ENCODE peak calls at places on chromosome 3, in six cellular contexts. Z, J, I, O, N and Q are unnamed samples.

GRCh38 chr3:97736928-97737327 is 27.6 kb upstream of the ARL6 start:
- DNase-seq in Z (no peak), J (no peak), I (no peak), O (no peak), N (no peak), Q (no peak)

GRCh38 chr3:127457094-127457475 is 133.4 kb downstream of the TPRA1 start:
- DNase-seq in Z (peak), J (peak), I (peak), O (peak), N (no peak), Q (no peak)

GRCh38 chr3:124952456-124952855 is 17.9 kb upstream of the MUC13 start:
- DNase-seq in Z (no peak), J (no peak), I (no peak), O (no peak), N (no peak), Q (no peak)

GRCh38 chr3:194937751-194938358 is 252.2 kb downstream of the FAM43A start:
- DNase-seq in Z (no peak), J (no peak), I (no peak), O (peak), N (peak), Q (no peak)

GRCh38 chr3:45105855-45106655 is 40.1 kb downstream of the CDCP1 start:
- DNase-seq in Z (no peak), J (peak), I (peak), O (no peak), N (no peak), Q (no peak)

GRCh38 chr3:74631341-74631740 is 16.9 kb upstream of the CNTN3 start:
- DNase-seq in Z (no peak), J (peak), I (no peak), O (no peak), N (peak), Q (no peak)

GRCh38 chr3:72748659-72749058 is 99.6 kb downstream of the SHQ1 start:
- DNase-seq in Z (no peak), J (no peak), I (no peak), O (no peak), N (no peak), Q (no peak)

GRCh38 chr3:179421500-179421899 is 29.8 kb downstream of the GNB4 start:
- DNase-seq in Z (no peak), J (peak), I (peak), O (no peak), N (peak), Q (no peak)

GRCh38 chr3:128170866-128171516 is 17.7 kb downstream of the EEFSEC start:
- DNase-seq in Z (no peak), J (peak), I (peak), O (no peak), N (peak), Q (peak)

GRCh38 chr3:143083781-143084180 is 35.8 kb upstream of the CHST2 start:
- DNase-seq in Z (no peak), J (no peak), I (no peak), O (no peak), N (no peak), Q (no peak)

GRCh38 chr3:141998674-141999290 is 122.3 kb downstream of the ATP1B3 start:
- DNase-seq in Z (no peak), J (peak), I (peak), O (no peak), N (peak), Q (no peak)

GRCh38 chr3:171488479-171488878 is 28.3 kb upstream of the TNIK start:
- DNase-seq in Z (no peak), J (no peak), I (no peak), O (no peak), N (no peak), Q (no peak)
- H3K14ac ChIP-seq in Z (no peak), J (no peak), I (no peak), O (no peak), N (no peak), Q (no peak)

GRCh38 chr3:36681867-36682266 is 82.5 kb downstream of the DCLK3 start:
- DNase-seq in Z (no peak), J (no peak), I (no peak), O (no peak), N (no peak), Q (no peak)
- H3K14ac ChIP-seq in Z (no peak), J (no peak), I (no peak), O (no peak), N (no peak), Q (no peak)

GRCh38 chr3:31486865-31487533 is 45.7 kb upstream of the STT3B start:
- DNase-seq in Z (no peak), J (no peak), I (no peak), O (no peak), N (no peak), Q (no peak)

GRCh38 chr3:31485206-31485605 is 47.5 kb upstream of the STT3B start:
- DNase-seq in Z (no peak), J (no peak), I (no peak), O (peak), N (no peak), Q (no peak)

GRCh38 chr3:31481697-31482096 is 51.0 kb upstream of the STT3B start:
- DNase-seq in Z (no peak), J (no peak), I (no peak), O (no peak), N (peak), Q (no peak)

GRCh38 chr3:31479431-31479830 is 53.3 kb upstream of the STT3B start:
- DNase-seq in Z (no peak), J (no peak), I (no peak), O (no peak), N (no peak), Q (no peak)

DNA sequence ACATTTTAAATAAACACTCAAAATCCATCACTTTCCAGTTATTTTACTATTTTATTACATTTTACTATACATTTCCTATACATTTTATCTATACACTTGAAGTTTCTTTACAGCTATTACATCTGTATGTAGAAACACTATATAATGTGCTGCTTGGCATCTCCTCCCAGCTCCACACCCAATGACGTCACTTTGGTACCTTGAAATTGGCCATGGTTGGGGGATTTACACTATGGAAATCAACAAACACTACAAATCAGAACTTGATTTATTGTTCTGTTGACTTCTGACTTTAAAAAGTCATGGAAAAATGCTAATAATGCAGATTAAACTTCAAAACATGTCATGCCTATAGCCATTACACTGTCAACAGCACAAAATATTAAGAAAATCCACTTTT is 48.9 kb upstream of the STT3B start:
- DNase-seq in Z (no peak), J (no peak), I (no peak), O (no peak), N (no peak), Q (no peak)
- H3K14ac ChIP-seq in Z (no peak), J (no peak), I (no peak), O (no peak), N (no peak), Q (no peak)

DNA sequence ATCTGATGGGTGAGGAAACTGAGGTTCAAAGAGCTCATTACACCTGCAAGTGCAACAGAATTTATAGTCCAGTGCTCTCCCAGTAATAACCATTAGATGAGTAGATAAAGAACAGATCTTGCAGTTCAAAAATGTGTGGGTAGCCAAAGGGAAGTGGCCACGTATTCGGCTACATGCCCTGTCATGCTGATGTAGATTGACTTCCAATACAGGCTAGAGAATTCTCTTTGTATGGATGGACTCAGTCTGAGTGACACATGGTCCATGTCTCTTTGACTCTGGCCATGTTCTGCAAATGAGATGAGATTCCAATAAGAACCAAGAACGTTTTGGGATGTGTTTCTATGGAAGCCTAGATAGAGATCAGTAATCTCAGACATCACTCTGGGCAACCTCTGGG is 187.8 kb upstream of the LPP start:
- DNase-seq in Z (no peak), J (no peak), I (no peak), O (no peak), N (peak), Q (no peak)
- H3K14ac ChIP-seq in Z (no peak), J (no peak), I (no peak), O (no peak), N (no peak), Q (no peak)